ENCODE peak calls at places on chromosome 21, in four cellular contexts. B is BE2C, Q is breast epithelium, H is spleen. O is an unnamed sample. For H3K4me1, the result is how much of the 10 kb centered on the place peaks cover.

GRCh38 chr21:29243188-29243587 is 55.5 kb upstream of the BACH1 start:
- DNase-seq in B (no peak), Q (no peak), H (no peak), O (no peak)

GRCh38 chr21:43191521-43191920 is 22.7 kb downstream of the CRYAA start:
- DNase-seq in B (no peak), Q (peak), H (peak), O (peak)

GRCh38 chr21:45269861-45270260 is 17.8 kb downstream of the POFUT2 start:
- DNase-seq in B (no peak), Q (no peak), H (peak), O (no peak)

GRCh38 chr21:14900058-14900457 is 164.7 kb downstream of the NRIP1 start:
- DNase-seq in B (no peak), Q (no peak), H (no peak), O (no peak)

GRCh38 chr21:41761211-41762181 is 5.4 kb downstream of the RIPK4 start:
- DNase-seq in B (no peak), Q (no peak), H (peak), O (peak)

GRCh38 chr21:35344582-35344981 is 295.5 kb upstream of the RUNX1 start:
- DNase-seq in B (no peak), Q (no peak), H (no peak), O (no peak)

GRCh38 chr21:15054606-15055239 is 10.1 kb downstream of the NRIP1 start:
- DNase-seq in B (no peak), Q (no peak), H (no peak), O (no peak)

GRCh38 chr21:44892536-44893277 is 19.2 kb upstream of the PTTG1IP start:
- DNase-seq in B (peak), Q (peak), H (peak), O (peak)

GRCh38 chr21:45588861-45589491 is 46.7 kb upstream of the SLC19A1 start:
- DNase-seq in B (no peak), Q (no peak), H (no peak), O (no peak)

GRCh38 chr21:31987696-31988095 is 114.9 kb downstream of the HUNK start:
- DNase-seq in B (no peak), Q (no peak), H (no peak), O (peak)

GRCh38 chr21:31630062-31630711 is 29.3 kb upstream of the SOD1 start:
- DNase-seq in B (peak), Q (peak), H (no peak), O (no peak)

GRCh38 chr21:15557925-15558324 is 171.9 kb upstream of the USP25 start:
- DNase-seq in B (peak), Q (no peak), H (no peak), O (no peak)

GRCh38 chr21:46598563-46599250 is 6.2 kb downstream of the S100B start:
- DNase-seq in B (no peak), Q (no peak), H (no peak), O (no peak)

GRCh38 chr21:45499970-45500575 is 42.2 kb downstream of the SLC19A1 start:
- DNase-seq in B (no peak), Q (no peak), H (peak), O (peak)

GRCh38 chr21:44706706-44707615 is 4.4 kb downstream of the TSPEAR start:
- DNase-seq in B (no peak), Q (no peak), H (no peak), O (no peak)

GRCh38 chr21:45993210-45994085 is 11.9 kb downstream of the COL6A1 start:
- DNase-seq in B (peak), Q (peak), H (peak), O (peak)

GRCh38 chr21:32611471-32611997 is 643 bp downstream of the CFAP298 start:
- DNase-seq in B (peak), Q (no peak), H (peak), O (peak)

GRCh38 chr21:36539434-36540150 is 59.7 kb upstream of the CLDN14 start:
- DNase-seq in B (no peak), Q (no peak), H (no peak), O (no peak)
- H3K4me1 ChIP-seq in B (under half), Q (under half), H (under half), O (under half)

GRCh38 chr21:33859373-33860102 is 56.1 kb downstream of the ATP5PO start:
- DNase-seq in B (no peak), Q (no peak), H (no peak), O (peak)

GRCh38 chr21:33864150-33864549 is 51.5 kb downstream of the ATP5PO start:
- DNase-seq in B (no peak), Q (no peak), H (peak), O (no peak)

GRCh38 chr21:33858672-33859372 is 56.8 kb downstream of the ATP5PO start:
- DNase-seq in B (no peak), Q (no peak), H (no peak), O (peak)

GRCh38 chr21:33860332-33860879 is 55.2 kb downstream of the ATP5PO start:
- DNase-seq in B (no peak), Q (no peak), H (no peak), O (peak)

DNA sequence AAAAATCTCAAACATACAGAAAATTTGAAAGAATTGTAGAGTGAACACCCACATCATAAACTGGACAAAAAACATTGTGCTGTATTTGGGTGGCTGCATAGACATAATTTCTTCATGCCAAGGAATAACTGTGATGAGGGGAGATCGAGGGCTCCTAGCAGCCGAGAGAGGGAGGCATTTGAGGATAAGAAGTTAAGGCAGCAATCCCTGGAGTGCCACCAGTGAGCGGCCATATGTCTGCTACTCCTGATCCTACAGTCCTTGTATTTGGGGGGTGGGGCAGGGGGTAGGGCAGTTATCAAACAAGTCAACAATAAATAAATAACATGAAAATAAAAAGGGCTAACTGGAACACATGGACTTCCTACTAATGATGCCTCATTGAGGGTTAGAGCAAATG is 54.5 kb downstream of the ATP5PO start:
- DNase-seq in B (no peak), Q (no peak), H (no peak), O (no peak)
- TF ChIP-seq CTCF in B (no peak), Q (no peak), H (no peak), O (no peak)

DNA sequence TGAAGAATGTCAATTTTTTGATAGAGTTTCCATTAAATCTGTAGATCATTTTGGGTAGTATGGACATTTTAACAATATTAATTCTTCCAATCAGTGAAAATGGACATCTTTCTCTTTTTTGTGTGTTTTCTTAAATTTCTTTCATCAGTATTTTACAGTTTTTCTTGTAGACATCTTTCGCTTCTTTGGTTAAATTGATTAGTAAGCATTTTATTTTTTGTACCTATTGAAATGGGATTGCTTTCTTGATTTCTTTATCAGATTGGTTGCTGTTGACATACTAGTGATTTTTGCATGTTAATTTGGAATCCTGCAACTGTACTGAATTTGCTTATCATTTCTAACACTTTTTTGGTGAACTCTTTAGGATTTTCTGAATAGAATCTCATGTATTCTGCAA is 683.2 kb upstream of the NCAM2 start:
- DNase-seq in B (no peak), Q (no peak), H (no peak), O (no peak)
- H3K4me3 ChIP-seq in B (no peak), Q (no peak), H (no peak), O (no peak)

GRCh38 chr21:38814126-38815059 is 8.7 kb downstream of the ETS2 start:
- DNase-seq in B (no peak), Q (no peak), H (no peak), O (no peak)

GRCh38 chr21:38813143-38813542 is 7.4 kb downstream of the ETS2 start:
- DNase-seq in B (no peak), Q (no peak), H (no peak), O (no peak)

GRCh38 chr21:38816400-38816973 is 10.8 kb downstream of the ETS2 start:
- DNase-seq in B (no peak), Q (no peak), H (no peak), O (no peak)

GRCh38 chr21:38813554-38813953 is 7.8 kb downstream of the ETS2 start:
- DNase-seq in B (no peak), Q (no peak), H (no peak), O (no peak)

DNA sequence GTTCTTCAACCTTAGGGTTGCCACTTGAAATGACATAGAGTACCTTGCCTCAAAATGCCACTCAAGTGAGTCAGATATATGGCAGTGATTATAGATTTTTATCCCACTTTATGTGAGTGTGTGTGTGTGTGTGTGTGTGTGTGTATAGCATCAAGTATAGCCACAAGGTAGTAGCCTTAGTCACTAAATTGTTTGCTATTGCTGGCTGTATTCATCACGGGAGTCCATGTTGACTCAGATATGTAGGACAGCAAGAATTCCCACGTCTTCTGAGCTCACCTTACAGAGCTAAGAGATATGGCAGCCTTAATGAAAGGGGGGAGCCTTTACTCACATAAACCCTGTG is 9.3 kb downstream of the ETS2 start:
- DNase-seq in B (no peak), Q (no peak), H (no peak), O (no peak)
- H3K4me1 ChIP-seq in B (under half), Q (under half), H (under half), O (half or more)